ENCODE peak calls at places on chromosomes 6 and 20, in eight cellular contexts. M, A, V, X, C, U, Z and G are unnamed samples.

GRCh38 chr20:2470051-2470431 is 548 bp downstream of the SNRPB start:
- DNase-seq in M (no peak), A (no peak), V (peak; percentile 56), X (peak; percentile 73), C (peak; percentile 25), U (peak; percentile 72), Z (peak; percentile 3), G (no peak)

GRCh38 chr6:13360671-13361540 is 32.6 kb upstream of the TBC1D7 start:
- DNase-seq in M (no peak), A (no peak), V (no peak), X (no peak), C (no peak), U (no peak), Z (peak; percentile 94), G (no peak)

GRCh38 chr20:11083841-11084240 is 410.0 kb upstream of the JAG1 start:
- DNase-seq in M (no peak), A (no peak), V (no peak), X (no peak), C (no peak), U (no peak), Z (no peak), G (no peak)

GRCh38 chr6:138971601-138972000 is 16.5 kb downstream of the REPS1 start:
- DNase-seq in M (no peak), A (no peak), V (no peak), X (no peak), C (no peak), U (no peak), Z (peak; percentile 54), G (no peak)

GRCh38 chr6:144999127-144999526 is 714.0 kb downstream of the UTRN start:
- DNase-seq in M (no peak), A (no peak), V (no peak), X (peak; percentile 10), C (no peak), U (no peak), Z (no peak), G (no peak)

GRCh38 chr20:33386673-33387072 is 14.6 kb downstream of the CDK5RAP1 start:
- DNase-seq in M (no peak), A (no peak), V (no peak), X (no peak), C (no peak), U (no peak), Z (no peak), G (no peak)

GRCh38 chr20:53921443-53921973 is 148.9 kb downstream of the BCAS1 start:
- DNase-seq in M (no peak), A (no peak), V (no peak), X (no peak), C (no peak), U (no peak), Z (no peak), G (no peak)

GRCh38 chr6:169229611-169230321 is 23.9 kb downstream of the THBS2 start:
- DNase-seq in M (no peak), A (no peak), V (no peak), X (no peak), C (no peak), U (no peak), Z (no peak), G (no peak)

GRCh38 chr6:145784683-145785082 is 29.9 kb downstream of the FBXO30 start:
- DNase-seq in M (no peak), A (no peak), V (no peak), X (no peak), C (no peak), U (no peak), Z (no peak), G (no peak)

GRCh38 chr6:21846541-21847451 is 253.2 kb downstream of the SOX4 start:
- DNase-seq in M (no peak), A (no peak), V (no peak), X (no peak), C (no peak), U (no peak), Z (no peak), G (no peak)

GRCh38 chr6:140225587-140226438 is 851.4 kb upstream of the CITED2 start:
- DNase-seq in M (no peak), A (no peak), V (no peak), X (peak; percentile 44), C (no peak), U (no peak), Z (peak; percentile 18), G (no peak)

GRCh38 chr20:58646703-58647102 is 4.4 kb upstream of the STX16 start:
- DNase-seq in M (no peak), A (no peak), V (no peak), X (no peak), C (no peak), U (no peak), Z (no peak), G (no peak)

GRCh38 chr6:136501514-136501913 is 48.7 kb downstream of the MAP7 start:
- DNase-seq in M (no peak), A (no peak), V (no peak), X (no peak), C (no peak), U (no peak), Z (no peak), G (no peak)

GRCh38 chr20:43409041-43409913 is 48.4 kb upstream of the SRSF6 start:
- DNase-seq in M (no peak), A (no peak), V (no peak), X (peak; percentile 63), C (no peak), U (no peak), Z (no peak), G (no peak)

GRCh38 chr6:137610702-137611101 is 116.5 kb upstream of the OLIG3 start:
- DNase-seq in M (no peak), A (no peak), V (no peak), X (no peak), C (no peak), U (no peak), Z (no peak), G (no peak)

GRCh38 chr6:149031545-149032317 is 284.9 kb downstream of the UST start:
- DNase-seq in M (peak; percentile 50), A (no peak), V (no peak), X (peak; percentile 87), C (no peak), U (no peak), Z (peak; percentile 97), G (no peak)

GRCh38 chr6:129923520-129923919 is 62.4 kb upstream of the TMEM244 start:
- DNase-seq in M (no peak), A (peak; percentile 34), V (no peak), X (peak; percentile 34), C (no peak), U (no peak), Z (peak; percentile 9), G (no peak)

GRCh38 chr20:60565093-60565492 is 606.9 kb downstream of the CDH26 start:
- DNase-seq in M (no peak), A (no peak), V (no peak), X (no peak), C (no peak), U (no peak), Z (no peak), G (no peak)

GRCh38 chr20:32236048-32236533 is 28.4 kb downstream of the POFUT1 start:
- DNase-seq in M (no peak), A (no peak), V (no peak), X (no peak), C (no peak), U (no peak), Z (no peak), G (no peak)

GRCh38 chr20:49704932-49705336 is 8.7 kb downstream of the B4GALT5 start:
- DNase-seq in M (no peak), A (no peak), V (no peak), X (no peak), C (no peak), U (no peak), Z (no peak), G (no peak)

GRCh38 chr20:59783020-59784010 is 150.1 kb downstream of the SYCP2 start:
- DNase-seq in M (peak; percentile 7), A (no peak), V (peak; percentile 63), X (peak; percentile 83), C (no peak), U (peak; percentile 49), Z (no peak), G (peak; percentile 18)

GRCh38 chr20:18742841-18743240 is 70.7 kb upstream of the SCP2D1 start:
- DNase-seq in M (no peak), A (no peak), V (no peak), X (no peak), C (no peak), U (no peak), Z (no peak), G (peak; percentile 46)

GRCh38 chr6:81003156-81003555 is 749.3 kb downstream of the TENT5A start:
- DNase-seq in M (no peak), A (peak; percentile 6), V (no peak), X (peak; percentile 19), C (no peak), U (no peak), Z (peak; percentile 38), G (no peak)

GRCh38 chr20:32834972-32835371 is 15.2 kb downstream of the MAPRE1 start:
- DNase-seq in M (no peak), A (no peak), V (no peak), X (no peak), C (no peak), U (no peak), Z (no peak), G (no peak)

GRCh38 chr6:119962505-119962904 is 612.9 kb upstream of the MAN1A1 start:
- DNase-seq in M (no peak), A (no peak), V (no peak), X (no peak), C (no peak), U (no peak), Z (no peak), G (no peak)

GRCh38 chr6:154689654-154690053 is 43.6 kb upstream of the SCAF8 start:
- DNase-seq in M (no peak), A (no peak), V (no peak), X (no peak), C (no peak), U (no peak), Z (no peak), G (no peak)

GRCh38 chr6:36851149-36851614 is 11.9 kb upstream of the CPNE5 start:
- DNase-seq in M (no peak), A (peak; percentile 58), V (no peak), X (peak; percentile 70), C (no peak), U (no peak), Z (peak; percentile 52), G (no peak)

GRCh38 chr6:145339089-145339488 is 396.2 kb downstream of the EPM2A start:
- DNase-seq in M (no peak), A (no peak), V (no peak), X (no peak), C (no peak), U (no peak), Z (no peak), G (no peak)

GRCh38 chr6:139531148-139531547 is 156.7 kb upstream of the CITED2 start:
- DNase-seq in M (peak; percentile 35), A (no peak), V (no peak), X (no peak), C (no peak), U (peak; percentile 58), Z (no peak), G (no peak)

GRCh38 chr6:38117281-38117680 is 297.8 kb downstream of the ZFAND3 start:
- DNase-seq in M (no peak), A (peak; percentile 8), V (no peak), X (peak; percentile 24), C (no peak), U (no peak), Z (no peak), G (no peak)

GRCh38 chr6:23091795-23092194 is 522.4 kb downstream of the HDGFL1 start:
- DNase-seq in M (no peak), A (peak; percentile 15), V (no peak), X (peak; percentile 13), C (no peak), U (no peak), Z (no peak), G (no peak)

GRCh38 chr20:47035191-47035590 is 140.5 kb downstream of the EYA2 start:
- DNase-seq in M (no peak), A (no peak), V (no peak), X (no peak), C (no peak), U (no peak), Z (no peak), G (no peak)

GRCh38 chr6:155778336-155778735 is 322.7 kb upstream of the NOX3 start:
- DNase-seq in M (no peak), A (no peak), V (no peak), X (no peak), C (no peak), U (no peak), Z (no peak), G (no peak)